ENCODE peak calls at places on chromosomes 12 and 14, in eight cellular contexts. N is GM12892; L is stimulated activated CD8-positive, alpha-beta memory T cell treated with anti-CD3 and anti-CD28 coated beads, Interleukin-4, amount 100 ng/mL, for 24 hours; R is activated naive CD4-positive, alpha-beta T cell treated with Interleukin-2 at 50 U/mL for 16 hours; D is astrocyte of the hippocampus; B is activated CD4-positive, CD25-positive, alpha-beta regulatory T cell treated with anti-CD3 and anti-CD28 coated beads, Interleukin-2, amount 50 U/mL, for 16 hours; T is left cardiac atrium; Q is GM13977. G is an unnamed sample.

GRCh38 chr14:73168274-73168673 is 32.0 kb downstream of the PSEN1 start:
- DNase-seq in N (no peak), B (no peak), L (no peak), T (no peak), D (no peak), Q (no peak), R (no peak), G (no peak)

GRCh38 chr12:88615490-88615889 is 35.2 kb upstream of the KITLG start:
- DNase-seq in Q (no peak), D (no peak), N (no peak), L (no peak), R (no peak), B (no peak), T (no peak), G (no peak)

GRCh38 chr12:57261385-57261784 is 10.4 kb upstream of the STAC3 start:
- DNase-seq in Q (no peak), N (no peak), R (no peak), D (no peak), B (no peak), T (no peak), L (no peak), G (no peak)

GRCh38 chr14:81472096-81472800 is 61.4 kb downstream of the SEL1L start:
- DNase-seq in L (no peak), T (no peak), B (no peak), N (no peak), R (no peak), Q (no peak), D (no peak), G (no peak)

GRCh38 chr12:107512391-107512790 is 173.2 kb upstream of the PWP1 start:
- DNase-seq in Q (no peak), T (no peak), R (no peak), N (no peak), D (peak; percentile 30), L (no peak), B (no peak), G (no peak)

GRCh38 chr14:99990268-99991170 is 74.7 kb upstream of the EVL start:
- DNase-seq in L (no peak), D (no peak), T (no peak), B (no peak), N (no peak), R (no peak), Q (no peak), G (no peak)

GRCh38 chr14:104638927-104639450 is 34.4 kb upstream of the TMEM179 start:
- DNase-seq in L (no peak), T (no peak), R (no peak), D (no peak), N (no peak), B (no peak), Q (no peak), G (no peak)

GRCh38 chr12:52200086-52200782 is 8.4 kb upstream of the KRT80 start:
- DNase-seq in Q (no peak), R (no peak), N (no peak), L (no peak), T (peak; percentile 11), B (no peak), D (no peak), G (no peak)

GRCh38 chr12:2667716-2668440 is 126.9 kb upstream of the FKBP4 start:
- DNase-seq in N (no peak), D (no peak), T (no peak), L (no peak), Q (no peak), R (no peak), B (no peak), G (no peak)

GRCh38 chr12:76883151-76883550 is 4.3 kb upstream of the CSRP2 start:
- DNase-seq in D (peak; percentile 60), L (no peak), N (no peak), Q (no peak), R (no peak), B (no peak), T (no peak), G (no peak)

GRCh38 chr12:32754101-32754500 is 1.6 kb downstream of the YARS2 start:
- DNase-seq in B (no peak), L (no peak), R (no peak), D (peak; percentile 6), T (no peak), Q (no peak), N (no peak), G (no peak)

GRCh38 chr14:68042002-68042401 is 222.4 kb downstream of the RAD51B start:
- DNase-seq in N (no peak), R (no peak), L (no peak), T (no peak), B (no peak), D (no peak), Q (no peak), G (no peak)

GRCh38 chr12:46921048-46921753 is 95.4 kb upstream of the SLC38A4 start:
- DNase-seq in Q (no peak), B (no peak), N (no peak), L (no peak), D (peak; percentile 57), R (no peak), T (no peak), G (no peak)

GRCh38 chr14:63435838-63436237 is 107.3 kb downstream of the PPP2R5E start:
- DNase-seq in R (no peak), D (no peak), B (no peak), L (no peak), N (no peak), T (peak; percentile 50), Q (no peak), G (peak; percentile 26)

GRCh38 chr12:124884587-124885438 is 21.1 kb upstream of the SCARB1 start:
- DNase-seq in D (no peak), N (no peak), T (no peak), B (no peak), L (no peak), R (no peak), Q (no peak), G (no peak)

GRCh38 chr12:89863332-89863938 is 154.8 kb upstream of the ATP2B1 start:
- DNase-seq in T (no peak), B (peak; percentile 45), N (no peak), D (no peak), Q (peak; percentile 49), L (no peak), R (peak; percentile 63), G (no peak)

GRCh38 chr12:122726056-122726558 is 4.5 kb downstream of the HCAR1 start:
- DNase-seq in R (peak; percentile 21), N (no peak), T (no peak), B (no peak), L (no peak), Q (no peak), D (peak; percentile 45), G (no peak)

GRCh38 chr14:78959674-78960264 is 789.6 kb downstream of the NRXN3 start:
- DNase-seq in D (peak; percentile 87), R (peak; percentile 39), Q (peak; percentile 53), N (peak; percentile 27), T (peak; percentile 68), L (peak; percentile 19), B (peak; percentile 9), G (no peak)

GRCh38 chr12:130538343-130539095 is 177.6 kb downstream of the RIMBP2 start:
- DNase-seq in D (no peak), T (no peak), Q (no peak), B (no peak), R (no peak), N (no peak), L (no peak), G (no peak)

GRCh38 chr12:88132387-88132786 is 9.5 kb downstream of the CEP290 start:
- DNase-seq in D (no peak), T (no peak), R (no peak), N (no peak), B (no peak), Q (no peak), L (no peak), G (no peak)

GRCh38 chr12:32252199-32253073 is 145.8 kb downstream of the BICD1 start:
- DNase-seq in R (no peak), L (no peak), T (no peak), B (no peak), N (no peak), Q (peak; percentile 38), D (no peak), G (no peak)

GRCh38 chr12:92628476-92628875 is 74.3 kb upstream of the PLEKHG7 start:
- DNase-seq in R (no peak), T (no peak), L (no peak), D (peak; percentile 48), N (no peak), B (no peak), Q (no peak), G (no peak)

GRCh38 chr12:24608108-24608507 is 340.8 kb downstream of the BCAT1 start:
- DNase-seq in T (no peak), L (no peak), N (no peak), R (no peak), D (no peak), Q (no peak), B (no peak), G (no peak)

G was measured in non-pigmented ciliary epithelial cell.